ENCODE peak calls at places on chromosome 15, in six cellular contexts. W is NCI-H524; P is stimulated activated effector memory CD8-positive, alpha-beta T cell treated with anti-CD3 and anti-CD28 coated beads, Interleukin-12 subunit alpha, Interleukin-12 subunit beta, amount 100 ng/mL, for 72 hours; R is tibial nerve; G is activated naive CD4-positive, alpha-beta T cell treated with anti-CD3 and anti-CD28 coated beads, Interleukin-2, amount 10 ng/mL, durations not matched to agents 7 days and 5 days; H is GM23248. O is an unnamed sample.

GRCh38 chr15:34109775-34110663 is 8.1 kb downstream of the PGBD4 start:
- DNase-seq in W (peak), P (no peak), R (no peak), G (no peak), H (peak), O (no peak)

GRCh38 chr15:22845289-22845900 is 6.9 kb downstream of the NIPA2 start:
- DNase-seq in W (peak), P (no peak), R (no peak), G (no peak), H (peak), O (no peak)

GRCh38 chr15:31344824-31345605 is 18.4 kb downstream of the KLF13 start:
- DNase-seq in W (peak), P (no peak), R (no peak), G (no peak), H (peak), O (no peak)

GRCh38 chr15:54808321-54808720 is 388.4 kb downstream of the RSL24D1 start:
- DNase-seq in W (no peak), P (no peak), R (no peak), G (no peak), H (no peak), O (no peak)

GRCh38 chr15:49083471-49084284 is 37.4 kb upstream of the SECISBP2L start:
- DNase-seq in W (no peak), P (no peak), R (no peak), G (no peak), H (peak), O (no peak)

GRCh38 chr15:41936649-41937567 is 35.4 kb downstream of the EHD4 start:
- DNase-seq in W (no peak), P (peak), R (no peak), G (peak), H (peak), O (peak)

GRCh38 chr15:67196672-67197363 is 57.6 kb downstream of the AAGAB start:
- DNase-seq in W (no peak), P (no peak), R (no peak), G (no peak), H (peak), O (no peak)

GRCh38 chr15:71647479-71647792 is 162.9 kb upstream of the NR2E3 start:
- DNase-seq in W (no peak), P (no peak), R (no peak), G (no peak), H (peak), O (no peak)

GRCh38 chr15:95291878-95292472 is 1038.5 kb upstream of the NR2F2 start:
- DNase-seq in W (peak), P (no peak), R (no peak), G (no peak), H (peak), O (no peak)

GRCh38 chr15:101481917-101482525 is 7.5 kb downstream of the PCSK6 start:
- DNase-seq in W (no peak), P (no peak), R (no peak), G (no peak), H (no peak), O (peak)

GRCh38 chr15:77014137-77015081 is 19.5 kb downstream of the PSTPIP1 start:
- DNase-seq in W (no peak), P (no peak), R (no peak), G (no peak), H (no peak), O (peak)

GRCh38 chr15:70160267-70160666 is 62.5 kb upstream of the TLE3 start:
- DNase-seq in W (no peak), P (no peak), R (no peak), G (no peak), H (peak), O (peak)

GRCh38 chr15:100999369-100999768 is 80.2 kb downstream of the LRRK1 start:
- DNase-seq in W (no peak), P (no peak), R (no peak), G (no peak), H (peak), O (no peak)

GRCh38 chr15:95129589-95129988 is 898.2 kb downstream of the MCTP2 start:
- DNase-seq in W (no peak), P (no peak), R (no peak), G (no peak), H (peak), O (no peak)

GRCh38 chr15:51046799-51047449 is 47.8 kb downstream of the TNFAIP8L3 start:
- DNase-seq in W (no peak), P (no peak), R (no peak), G (no peak), H (peak), O (no peak)

GRCh38 chr15:99015677-99016568 is 8.3 kb upstream of the PGPEP1L start:
- DNase-seq in W (no peak), P (no peak), R (no peak), G (no peak), H (peak), O (no peak)

GRCh38 chr15:91853968-91854943 is 748 bp downstream of the SLCO3A1 start:
- DNase-seq in W (peak), P (peak), R (no peak), G (peak), H (peak), O (peak)

GRCh38 chr15:68582864-68583263 is 4.1 kb downstream of the CORO2B start:
- DNase-seq in W (no peak), P (no peak), R (no peak), G (no peak), H (no peak), O (no peak)

GRCh38 chr15:61051570-61052031 is 177.5 kb downstream of the RORA start:
- DNase-seq in W (no peak), P (no peak), R (peak), G (no peak), H (peak), O (no peak)

GRCh38 chr15:97235285-97235985 is 725.1 kb upstream of the ARRDC4 start:
- DNase-seq in W (peak), P (no peak), R (peak), G (peak), H (peak), O (no peak)

GRCh38 chr15:79849789-79850188 is 47.0 kb downstream of the MTHFS start:
- DNase-seq in W (no peak), P (no peak), R (no peak), G (peak), H (peak), O (no peak)

GRCh38 chr15:40322531-40323238 is 807 bp upstream of the INAFM2 start:
- DNase-seq in W (no peak), P (no peak), R (no peak), G (no peak), H (no peak), O (no peak)

GRCh38 chr15:76866716-76867321 is 38.3 kb downstream of the SCAPER start:
- DNase-seq in W (peak), P (no peak), R (no peak), G (peak), H (peak), O (no peak)

GRCh38 chr15:88312941-88313579 is 56.5 kb upstream of the NTRK3 start:
- DNase-seq in W (no peak), P (no peak), R (no peak), G (no peak), H (peak), O (no peak)

GRCh38 chr15:86076468-86076867 is 3.2 kb upstream of the AGBL1 start:
- DNase-seq in W (peak), P (no peak), R (no peak), G (no peak), H (no peak), O (no peak)

GRCh38 chr15:49270541-49271421 is 100.7 kb downstream of the GALK2 start:
- DNase-seq in W (no peak), P (no peak), R (no peak), G (no peak), H (peak), O (no peak)

GRCh38 chr15:85649372-85649771 is 145.4 kb downstream of the KLHL25 start:
- DNase-seq in W (no peak), P (no peak), R (no peak), G (no peak), H (peak), O (peak)

GRCh38 chr15:72339777-72340177 is 19.8 kb upstream of the CELF6 start:
- DNase-seq in W (peak), P (no peak), R (no peak), G (no peak), H (peak), O (no peak)